ENCODE peak calls at places on chromosomes 12 and 14, in six cellular contexts. S is aorta, D is cardiac muscle cell, E is breast epithelium, G is adipocyte, A is sigmoid colon. I is an unnamed sample.

GRCh38 chr12:47903927-47904646 is 707 bp downstream of the VDR start:
- DNase-seq in E (no peak), A (peak), G (peak), D (no peak), S (peak), I (no peak)

GRCh38 chr12:67457136-67457535 is 188.0 kb downstream of the CAND1 start:
- DNase-seq in A (no peak), D (no peak), G (no peak), E (no peak), S (no peak), I (no peak)

GRCh38 chr14:32419429-32419828 is 90.3 kb downstream of the AKAP6 start:
- DNase-seq in E (no peak), S (no peak), G (no peak), D (no peak), A (no peak), I (no peak)

GRCh38 chr14:72463291-72463866 is 430.5 kb downstream of the DPF3 start:
- DNase-seq in S (no peak), D (no peak), A (no peak), G (peak), E (no peak), I (no peak)

GRCh38 chr12:121800694-121801600 is 2.9 kb upstream of the SETD1B start:
- DNase-seq in A (peak), D (peak), G (peak), E (peak), S (peak), I (peak)

GRCh38 chr14:78029471-78030372 is 140.5 kb upstream of the NRXN3 start:
- DNase-seq in G (no peak), A (no peak), E (no peak), S (no peak), D (no peak), I (peak)

GRCh38 chr14:76376001-76376404 is at the start of gene ESRRB:
- DNase-seq in S (no peak), G (peak), D (peak), E (no peak), A (no peak), I (no peak)

GRCh38 chr12:108801736-108802665 is 55.4 kb downstream of the SSH1 start:
- DNase-seq in A (peak), D (peak), S (peak), E (no peak), G (peak), I (no peak)

GRCh38 chr14:68248481-68249255 is 429.1 kb downstream of the RAD51B start:
- DNase-seq in E (no peak), G (peak), A (peak), D (peak), S (peak), I (no peak)

GRCh38 chr14:81594012-81594411 is 60.4 kb upstream of the SEL1L start:
- DNase-seq in E (no peak), G (no peak), A (peak), S (peak), D (no peak), I (no peak)

GRCh38 chr12:51028126-51028810 is 2.1 kb upstream of the SLC11A2 start:
- DNase-seq in S (no peak), G (peak), A (no peak), D (peak), E (no peak), I (peak)

GRCh38 chr12:127559349-127560040 is 707.5 kb upstream of the TMEM132C start:
- DNase-seq in A (no peak), G (peak), D (peak), S (peak), E (no peak), I (peak)

GRCh38 chr12:57795354-57795753 is 12.8 kb downstream of the TSFM start:
- DNase-seq in A (no peak), S (no peak), G (no peak), D (no peak), E (no peak), I (no peak)

GRCh38 chr14:96588410-96589249 is 86.4 kb downstream of the PAPOLA start:
- DNase-seq in E (no peak), A (peak), S (no peak), G (no peak), D (no peak), I (no peak)

GRCh38 chr14:96745500-96746051 is 51.6 kb upstream of the VRK1 start:
- DNase-seq in A (peak), D (no peak), G (no peak), S (no peak), E (peak), I (no peak)

GRCh38 chr12:916240-916639 is 33.3 kb downstream of the RAD52 start:
- DNase-seq in D (no peak), S (no peak), E (no peak), A (no peak), G (no peak), I (no peak)

GRCh38 chr12:52044284-52044983 is 6.8 kb upstream of the NR4A1 start:
- DNase-seq in D (no peak), S (peak), G (peak), A (peak), E (peak), I (no peak)

DNA sequence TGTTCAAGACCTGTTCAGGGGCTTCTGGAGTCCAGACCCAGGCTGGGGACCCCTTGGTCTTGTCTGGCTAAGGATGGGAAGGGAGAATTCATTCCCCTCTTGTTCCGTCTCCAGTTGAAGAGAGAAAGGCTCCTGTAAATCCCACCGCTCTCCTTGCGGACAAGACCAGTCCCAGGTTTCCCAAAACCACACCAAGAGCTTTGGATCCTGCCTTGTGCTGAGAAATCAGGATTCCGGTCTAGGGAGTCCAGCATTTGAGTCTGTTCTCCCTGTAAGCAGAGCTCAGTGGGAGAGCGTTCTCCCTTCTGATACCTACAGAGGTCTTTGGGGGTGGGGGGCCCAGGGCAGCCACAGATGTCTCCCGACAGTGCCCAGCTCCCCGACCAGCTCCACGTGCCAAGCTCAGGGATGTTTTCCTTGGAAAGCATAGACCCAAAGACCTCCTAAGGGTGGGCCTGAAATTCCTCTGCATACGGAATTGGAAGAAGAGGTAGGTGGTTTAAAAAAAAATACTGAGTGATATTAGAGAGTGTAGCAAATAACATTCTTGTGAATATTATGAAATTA is 1.9 kb downstream of the HOXC13 start:
- DNase-seq in A (no peak), G (no peak), D (no peak), S (no peak), E (no peak), I (no peak)
- H3K4me3 ChIP-seq in A (no peak), G (peak), D (no peak), S (no peak), E (peak), I (no peak)

GRCh38 chr12:72472350-72472749 is 200.2 kb downstream of the TRHDE start:
- DNase-seq in D (no peak), G (no peak), S (no peak), A (no peak), E (no peak), I (no peak)
- H3K4me3 ChIP-seq in D (no peak), G (no peak), S (no peak), A (no peak), E (no peak), I (no peak)

DNA sequence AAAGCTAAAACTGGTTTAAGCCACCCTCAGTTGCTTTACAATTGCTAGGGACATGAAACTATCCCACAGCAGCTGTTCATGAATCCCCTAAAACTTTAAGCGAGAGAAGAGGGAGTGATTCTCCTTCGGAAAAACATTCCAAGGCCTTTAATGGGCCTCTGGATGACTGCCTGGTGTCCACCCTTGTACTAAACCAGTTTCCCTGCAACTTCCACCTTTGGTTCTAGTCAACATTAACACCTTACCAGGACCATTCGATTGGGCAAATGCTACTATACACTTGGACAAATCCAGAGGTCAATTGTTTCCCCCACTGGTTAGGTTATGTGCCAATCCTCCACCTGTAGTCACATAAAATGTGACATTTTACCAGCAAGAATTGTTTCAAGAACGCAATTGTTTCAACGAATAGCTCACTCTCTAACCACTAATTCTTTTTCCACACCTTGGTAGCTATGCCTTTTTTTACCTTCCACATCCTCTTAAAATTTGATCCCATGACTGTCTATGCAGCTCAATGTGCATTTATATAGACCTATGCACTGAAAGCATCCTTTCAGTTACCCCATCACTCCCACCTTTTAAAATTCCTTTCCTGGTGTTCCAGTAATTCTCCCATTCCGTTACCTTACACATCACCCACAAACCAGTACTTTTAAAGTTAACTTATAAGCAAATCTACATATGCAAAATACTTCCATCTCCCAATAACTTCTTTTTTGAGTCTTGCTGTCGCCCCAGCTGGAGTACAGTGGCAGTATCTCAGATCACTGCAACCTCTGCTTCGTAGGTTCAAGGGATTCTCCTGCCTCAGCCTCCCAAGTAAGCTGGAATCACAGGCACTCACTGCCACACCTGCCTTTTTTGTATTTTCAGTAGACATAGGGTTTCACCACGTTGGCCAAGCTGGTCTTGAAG is 3.6 kb downstream of the UBC start:
- DNase-seq in S (peak), E (no peak), G (peak), D (no peak), A (no peak), I (no peak)
- H3K4me3 ChIP-seq in S (peak), E (peak), G (peak), D (no peak), A (peak), I (peak)

GRCh38 chr12:15701721-15702156 is 87.4 kb downstream of the EPS8 start:
- DNase-seq in A (no peak), G (peak), S (no peak), D (no peak), E (no peak), I (no peak)

GRCh38 chr12:15701212-15701611 is 88.0 kb downstream of the EPS8 start:
- DNase-seq in A (no peak), D (no peak), E (no peak), S (no peak), G (peak), I (no peak)

GRCh38 chr12:15699886-15700285 is 89.3 kb downstream of the EPS8 start:
- DNase-seq in G (no peak), E (no peak), S (no peak), D (no peak), A (no peak), I (no peak)

GRCh38 chr12:15698377-15698867 is 90.8 kb downstream of the EPS8 start:
- DNase-seq in G (no peak), E (no peak), S (no peak), A (no peak), D (no peak), I (no peak)

GRCh38 chr12:15700595-15700994 is 88.6 kb downstream of the EPS8 start:
- DNase-seq in S (no peak), A (no peak), G (peak), D (no peak), E (no peak), I (no peak)
- H3K4me3 ChIP-seq in S (no peak), A (no peak), G (peak), D (no peak), E (no peak), I (no peak)

GRCh38 chr12:99809921-99810320 is 162.4 kb downstream of the GARIN6 start:
- DNase-seq in D (no peak), S (no peak), E (no peak), A (no peak), G (no peak), I (no peak)
- H3K4me3 ChIP-seq in D (no peak), S (no peak), E (no peak), A (no peak), G (no peak), I (no peak)

GRCh38 chr12:27826076-27826475 is 46.0 kb upstream of the MANSC4 start:
- DNase-seq in A (no peak), S (no peak), G (no peak), D (no peak), E (no peak), I (no peak)

GRCh38 chr12:27822076-27822712 is 42.2 kb upstream of the MANSC4 start:
- DNase-seq in S (no peak), E (no peak), G (peak), D (no peak), A (no peak), I (no peak)

GRCh38 chr12:27821259-27821973 is 41.4 kb upstream of the MANSC4 start:
- DNase-seq in D (peak), S (no peak), A (no peak), G (peak), E (no peak), I (peak)

GRCh38 chr12:27823038-27823437 is 43.0 kb upstream of the MANSC4 start:
- DNase-seq in S (no peak), G (no peak), E (no peak), A (no peak), D (no peak), I (no peak)

DNA sequence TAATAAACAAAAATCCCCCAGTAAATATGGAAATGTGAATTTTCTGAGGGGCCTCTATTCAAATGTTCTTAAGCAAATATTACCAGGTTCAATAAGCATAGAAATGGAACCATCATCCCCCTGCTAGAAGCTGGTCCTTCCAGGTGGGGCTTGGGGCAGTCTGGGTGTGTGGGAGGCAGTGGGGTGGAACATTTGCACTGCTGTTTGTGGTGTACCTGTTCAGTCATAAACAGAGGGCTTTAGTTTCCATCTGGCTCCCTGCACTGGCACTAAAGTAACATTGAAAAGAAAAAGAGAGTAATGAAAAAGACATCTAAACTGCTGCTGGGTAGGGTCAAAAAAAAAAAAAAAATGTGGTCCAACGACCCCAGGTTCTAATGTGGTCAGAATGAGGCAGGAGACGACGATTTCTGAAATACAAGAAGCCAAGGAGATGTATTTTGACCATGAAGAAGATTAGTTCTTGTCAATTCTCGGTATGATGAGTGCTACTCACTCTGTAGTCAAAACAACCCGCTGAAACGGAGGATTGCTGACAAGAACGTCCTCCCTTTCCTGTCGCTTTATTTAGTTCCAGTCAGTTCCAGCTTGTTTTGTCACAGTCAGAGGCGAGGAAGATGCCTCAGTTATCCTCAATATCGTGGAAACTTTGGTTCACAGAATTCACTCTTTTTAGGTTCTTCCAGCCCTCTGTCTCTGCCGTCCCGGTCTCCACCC is 44.2 kb upstream of the MANSC4 start:
- DNase-seq in D (no peak), A (no peak), E (no peak), S (no peak), G (no peak), I (no peak)
- H3K4me3 ChIP-seq in D (no peak), A (no peak), E (no peak), S (no peak), G (no peak), I (no peak)

DNA sequence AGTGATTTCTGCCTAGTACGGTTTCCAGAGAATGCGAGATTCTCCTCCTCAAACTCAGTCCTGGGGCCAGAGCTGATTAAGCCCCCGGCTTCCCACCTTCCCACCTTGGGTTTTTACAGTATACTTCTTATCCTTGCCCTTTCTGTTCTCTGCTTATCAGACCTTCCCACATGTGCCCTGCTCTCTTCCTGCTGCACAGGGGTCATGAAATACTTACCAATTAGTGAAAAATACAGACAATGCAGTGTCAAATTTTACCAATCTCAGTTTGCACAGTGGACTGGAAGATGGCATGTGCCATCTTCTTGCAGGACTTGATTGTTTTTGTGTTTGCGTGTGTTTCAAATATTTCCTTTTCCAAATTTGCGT is 14.7 kb downstream of the SUSD6 start:
- DNase-seq in D (no peak), E (no peak), A (no peak), S (no peak), G (no peak), I (no peak)
- H3K4me3 ChIP-seq in D (no peak), E (no peak), A (no peak), S (no peak), G (no peak), I (no peak)

DNA sequence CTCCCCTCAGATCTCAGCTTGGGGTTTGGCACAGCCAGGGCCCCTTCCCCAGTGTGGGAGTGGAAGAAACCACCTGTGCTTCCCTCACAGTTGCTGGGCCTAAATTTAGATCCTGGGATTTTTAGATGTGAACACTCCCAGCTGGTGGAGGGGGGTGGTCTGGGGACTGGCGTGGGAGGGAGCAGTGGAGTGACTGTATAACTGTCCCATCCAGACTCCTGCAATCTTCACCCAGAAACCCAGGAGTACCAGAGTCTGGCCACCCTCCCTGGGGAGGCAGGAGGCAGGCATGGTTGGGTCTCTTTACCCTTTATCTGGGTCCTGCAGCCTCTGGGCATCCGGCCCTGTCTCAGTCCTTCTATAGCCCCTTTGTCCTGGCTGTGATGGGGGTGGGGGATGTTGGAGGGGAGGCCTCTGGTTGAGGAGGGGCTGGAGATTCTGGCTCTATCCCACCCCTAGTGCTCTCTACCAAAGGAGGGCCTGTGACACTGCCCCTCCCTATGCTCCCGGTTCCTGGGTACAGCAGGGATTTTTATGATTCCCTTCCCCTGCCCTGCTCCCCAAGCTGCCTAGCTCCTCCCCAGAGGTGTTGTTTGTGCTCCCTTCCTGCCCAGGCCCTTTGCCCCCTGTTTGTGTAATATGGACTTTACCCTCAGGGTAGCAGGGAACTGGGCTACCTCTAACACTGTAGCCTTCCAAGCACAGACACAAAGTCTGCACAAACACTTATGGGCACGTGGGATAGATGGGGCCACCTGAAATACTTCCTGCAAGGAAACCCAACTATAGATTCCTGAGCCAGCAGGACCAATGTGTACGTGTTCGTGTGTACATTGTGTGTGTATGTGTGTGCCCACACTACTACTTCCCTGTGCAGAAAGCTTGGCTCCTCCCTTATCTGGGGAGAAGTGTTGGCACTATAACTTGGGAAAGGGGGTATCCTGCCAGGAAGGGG is 1.7 kb downstream of the ERBB3 start:
- DNase-seq in S (no peak), G (no peak), E (no peak), A (peak), D (peak), I (peak)
- H3K4me3 ChIP-seq in S (no peak), G (no peak), E (peak), A (peak), D (peak), I (no peak)

I was measured in BE2C.